ENCODE peak calls at places on chromosome 20, in seven cellular contexts. X is breast epithelium, G is ovary, C is adrenal gland, U is uterus, T is transverse colon, D is A549. P is an unnamed sample. For H3K4me1, the result is how much of the 10 kb centered on the place peaks cover.

GRCh38 chr20:21151791-21152190 is 25.9 kb downstream of the KIZ start:
- DNase-seq in X (no peak), G (no peak), C (no peak), U (no peak), T (no peak), D (no peak), P (no peak)

GRCh38 chr20:33788351-33789049 is 22.6 kb upstream of the CHMP4B start:
- DNase-seq in X (peak), G (no peak), C (no peak), U (no peak), T (peak), D (no peak), P (no peak)

GRCh38 chr20:12762725-12763124 is 246.0 kb upstream of the SPTLC3 start:
- DNase-seq in X (no peak), G (peak), C (no peak), U (peak), T (no peak), D (no peak), P (peak)

GRCh38 chr20:46221271-46221670 is 87.0 kb downstream of the CDH22 start:
- DNase-seq in X (no peak), G (no peak), C (no peak), U (no peak), T (no peak), D (no peak), P (no peak)

GRCh38 chr20:57059055-57059617 is 207.3 kb downstream of the BMP7 start:
- DNase-seq in X (no peak), G (no peak), C (no peak), U (no peak), T (no peak), D (no peak), P (no peak)

GRCh38 chr20:51811514-51811913 is 9.2 kb upstream of the SALL4 start:
- DNase-seq in X (no peak), G (no peak), C (no peak), U (no peak), T (no peak), D (no peak), P (no peak)

GRCh38 chr20:47317127-47317895 is 39.2 kb downstream of the ZMYND8 start:
- DNase-seq in X (peak), G (peak), C (peak), U (peak), T (peak), D (peak), P (peak)

GRCh38 chr20:36206641-36207040 is 29.6 kb upstream of the AAR2 start:
- DNase-seq in X (no peak), G (no peak), C (no peak), U (no peak), T (no peak), D (no peak), P (no peak)

GRCh38 chr20:51760905-51761544 is 7.2 kb downstream of the ATP9A start:
- DNase-seq in X (no peak), G (no peak), C (no peak), U (no peak), T (no peak), D (peak), P (no peak)

GRCh38 chr20:34955232-34956040 is at the start of the genes GSS and MYH7B:
- DNase-seq in X (peak), G (peak), C (peak), U (peak), T (peak), D (peak), P (peak)
- TF ChIP-seq POLR2A in X (peak), G (peak), C (peak), U (peak), T (peak), D (peak), P (no peak)

DNA sequence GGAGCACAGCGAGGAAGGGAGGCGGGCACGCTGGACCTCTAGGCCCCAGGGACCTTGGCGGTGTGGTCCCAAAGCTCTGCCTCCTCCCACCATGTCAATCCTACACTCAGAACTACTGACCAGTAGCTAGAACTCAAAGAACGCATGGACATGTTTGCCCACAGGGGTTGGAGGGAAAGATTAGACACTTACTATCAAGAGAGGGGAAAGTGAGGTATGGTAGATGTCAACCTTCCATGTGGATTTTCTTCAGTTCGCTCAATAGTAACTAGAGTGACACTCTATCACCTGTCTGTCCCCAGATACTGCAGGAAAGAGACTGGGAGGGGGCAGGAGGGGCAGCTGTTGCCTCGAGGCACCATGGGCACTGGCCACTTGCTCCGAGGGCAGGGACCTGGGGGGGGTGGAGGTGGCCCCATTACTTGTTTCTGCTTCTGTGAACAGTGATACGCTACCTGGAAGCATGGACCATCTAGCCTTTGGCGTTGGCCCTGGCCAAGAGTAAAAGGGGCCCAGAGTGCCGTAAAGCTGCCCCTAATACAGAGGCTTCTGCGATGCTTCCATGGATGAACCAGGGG is 912 bp upstream of the DIDO1 start:
- DNase-seq in X (no peak), G (no peak), C (no peak), U (no peak), T (no peak), D (no peak), P (no peak)
- H3K4me1 ChIP-seq in X (under half), G (under half), C (under half), U (under half), T (half or more), D (under half), P (half or more)

GRCh38 chr20:17806107-17806506 is 106.3 kb downstream of the BANF2 start:
- DNase-seq in X (no peak), G (no peak), C (no peak), U (no peak), T (no peak), D (no peak), P (no peak)
- H3K27ac ChIP-seq in X (peak), G (peak), C (peak), U (peak), T (peak), D (no peak), P (peak)

GRCh38 chr20:38420232-38421085 is 14.7 kb downstream of the SNHG17 start:
- DNase-seq in X (no peak), G (no peak), C (no peak), U (no peak), T (no peak), D (no peak), P (no peak)
- TF ChIP-seq POLR2A in X (no peak), G (no peak), C (no peak), U (no peak), T (no peak), D (no peak), P (no peak)

DNA sequence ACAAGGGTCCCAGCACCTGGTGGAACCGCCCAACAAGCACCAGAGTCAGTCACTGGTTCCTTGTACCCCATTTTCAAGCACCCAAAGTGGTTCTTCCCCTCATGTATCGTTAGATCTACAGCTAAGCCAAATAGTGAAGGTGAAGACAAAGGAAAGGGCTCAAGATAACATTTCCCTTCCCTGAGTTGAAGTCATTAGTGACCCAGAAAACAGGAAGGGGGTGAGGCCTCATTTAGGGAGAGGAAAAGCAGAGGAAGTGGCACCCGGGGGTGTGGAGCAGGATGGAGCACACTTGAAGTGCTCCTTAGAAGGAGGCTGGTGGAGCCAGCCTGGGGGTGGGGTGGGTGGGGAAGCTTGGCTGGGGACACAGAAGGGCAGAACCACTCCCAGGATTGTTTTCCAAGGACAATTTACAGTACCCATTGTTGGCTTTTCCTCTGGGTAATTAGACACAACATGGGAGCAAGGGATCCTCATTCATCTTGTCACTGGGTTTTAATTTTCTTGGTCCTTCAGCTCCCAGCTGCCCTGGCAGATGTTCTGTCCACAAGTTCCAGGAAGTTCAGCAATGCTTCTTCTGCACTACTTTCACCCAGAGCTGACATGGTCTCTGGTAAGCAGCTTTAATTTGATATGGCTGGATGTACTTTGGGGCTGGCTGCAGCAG is 73.3 kb upstream of the CD93 start:
- DNase-seq in X (no peak), G (no peak), C (no peak), U (no peak), T (no peak), D (no peak), P (no peak)
- H3K4me1 ChIP-seq in X (under half), G (under half), C (under half), U (under half), T (half or more), D (under half), P (half or more)

GRCh38 chr20:32731882-32732266 is 11.4 kb downstream of the COMMD7 start:
- DNase-seq in X (no peak), G (no peak), C (peak), U (no peak), T (no peak), D (peak), P (no peak)
- H3K27ac ChIP-seq in X (no peak), G (no peak), C (no peak), U (no peak), T (no peak), D (peak), P (no peak)

DNA sequence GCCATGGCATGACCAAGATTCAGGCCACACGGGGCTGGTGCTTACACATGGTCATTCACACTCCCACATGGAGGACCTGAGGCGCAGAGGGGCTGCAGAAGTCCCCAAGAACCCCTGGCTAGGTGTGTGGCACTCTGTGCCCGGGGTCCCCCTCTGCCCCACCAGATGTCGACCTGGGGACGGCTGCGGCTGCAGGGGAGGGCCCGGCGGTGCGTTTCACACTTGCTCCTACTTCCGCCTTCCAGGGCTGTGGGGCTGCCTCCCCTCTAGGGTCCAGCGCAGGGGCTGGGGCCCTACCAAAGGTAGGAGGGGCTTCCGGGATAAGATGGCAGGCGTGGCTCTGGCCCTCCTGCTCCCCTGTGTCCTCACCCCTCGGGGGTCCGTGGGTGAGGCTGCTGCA is 81.1 kb upstream of the SLCO4A1 start:
- DNase-seq in X (no peak), G (no peak), C (no peak), U (no peak), T (no peak), D (no peak), P (no peak)
- TF ChIP-seq POLR2A in X (no peak), G (no peak), C (no peak), U (no peak), T (no peak), D (no peak), P (no peak)

GRCh38 chr20:63580796-63581461 is 6.9 kb upstream of the HELZ2 start:
- DNase-seq in X (peak), G (no peak), C (peak), U (peak), T (peak), D (peak), P (no peak)
- H3K4me1 ChIP-seq in X (under half), G (under half), C (under half), U (under half), T (under half), D (under half), P (under half)

GRCh38 chr20:53088786-53089185 is 116.6 kb downstream of the TSHZ2 start:
- DNase-seq in X (no peak), G (no peak), C (no peak), U (no peak), T (no peak), D (no peak), P (no peak)

GRCh38 chr20:53083411-53083810 is 111.3 kb downstream of the TSHZ2 start:
- DNase-seq in X (no peak), G (no peak), C (no peak), U (no peak), T (no peak), D (no peak), P (no peak)

GRCh38 chr20:53084408-53084997 is 112.3 kb downstream of the TSHZ2 start:
- DNase-seq in X (no peak), G (no peak), C (no peak), U (no peak), T (no peak), D (no peak), P (no peak)

GRCh38 chr20:53087034-53087777 is 115.0 kb downstream of the TSHZ2 start:
- DNase-seq in X (no peak), G (no peak), C (peak), U (no peak), T (no peak), D (no peak), P (no peak)

DNA sequence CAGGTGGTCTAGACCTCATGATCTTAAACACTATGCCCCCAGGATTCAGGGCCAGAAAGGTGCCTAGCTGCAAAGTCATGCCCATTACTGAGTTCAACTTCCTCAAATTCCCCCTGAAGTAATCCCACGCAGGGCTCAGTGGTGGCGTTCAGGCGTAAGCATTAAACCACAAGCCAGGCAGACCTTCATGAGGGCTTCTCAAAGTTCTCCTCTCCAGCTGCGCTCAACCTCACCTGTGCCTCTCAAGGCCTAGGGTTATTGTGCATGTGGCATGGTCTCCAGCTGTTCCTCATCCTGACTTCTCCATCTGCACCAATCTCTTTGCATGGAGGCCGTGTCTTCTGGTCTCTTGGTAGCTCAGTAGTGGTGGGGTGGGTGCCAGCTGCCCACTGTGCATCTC is 113.6 kb downstream of the TSHZ2 start:
- DNase-seq in X (no peak), G (no peak), C (no peak), U (no peak), T (no peak), D (no peak), P (no peak)
- H3K27ac ChIP-seq in X (no peak), G (no peak), C (no peak), U (peak), T (no peak), D (no peak), P (no peak)